ENCODE peak calls at places on chromosomes 2 and 18, in four cellular contexts. E is foreskin keratinocyte, L is neural crest cell, I is astrocyte. Y is an unnamed sample.

GRCh38 chr2:235116885-235117492 is 165.2 kb downstream of the SH3BP4 start:
- DNase-seq in L (no peak), I (peak), E (peak), Y (no peak)

GRCh38 chr2:85959826-85960225 is 71.0 kb upstream of the ST3GAL5 start:
- DNase-seq in I (no peak), E (no peak), L (no peak), Y (no peak)

GRCh38 chr18:52452427-52452826 is 112.4 kb downstream of the DCC start:
- DNase-seq in I (no peak), E (no peak), L (no peak), Y (no peak)

GRCh38 chr2:118085173-118086023 is 2.9 kb upstream of the INSIG2 start:
- DNase-seq in I (no peak), E (no peak), L (no peak), Y (no peak)

GRCh38 chr2:164150601-164151000 is 414.8 kb upstream of the FIGN start:
- DNase-seq in E (no peak), L (no peak), I (no peak), Y (no peak)

GRCh38 chr2:854460-854859 is 96.2 kb upstream of the SNTG2 start:
- DNase-seq in I (no peak), E (no peak), L (peak), Y (peak)

GRCh38 chr2:238863231-238863630 is 15.3 kb downstream of the TWIST2 start:
- DNase-seq in E (no peak), I (no peak), L (no peak), Y (no peak)

GRCh38 chr18:2961828-2962227 is 51.1 kb downstream of the LPIN2 start:
- DNase-seq in L (no peak), I (peak), E (no peak), Y (no peak)

GRCh38 chr2:22213237-22213636 is 1089.5 kb downstream of the TDRD15 start:
- DNase-seq in I (no peak), E (no peak), L (no peak), Y (no peak)

DNA sequence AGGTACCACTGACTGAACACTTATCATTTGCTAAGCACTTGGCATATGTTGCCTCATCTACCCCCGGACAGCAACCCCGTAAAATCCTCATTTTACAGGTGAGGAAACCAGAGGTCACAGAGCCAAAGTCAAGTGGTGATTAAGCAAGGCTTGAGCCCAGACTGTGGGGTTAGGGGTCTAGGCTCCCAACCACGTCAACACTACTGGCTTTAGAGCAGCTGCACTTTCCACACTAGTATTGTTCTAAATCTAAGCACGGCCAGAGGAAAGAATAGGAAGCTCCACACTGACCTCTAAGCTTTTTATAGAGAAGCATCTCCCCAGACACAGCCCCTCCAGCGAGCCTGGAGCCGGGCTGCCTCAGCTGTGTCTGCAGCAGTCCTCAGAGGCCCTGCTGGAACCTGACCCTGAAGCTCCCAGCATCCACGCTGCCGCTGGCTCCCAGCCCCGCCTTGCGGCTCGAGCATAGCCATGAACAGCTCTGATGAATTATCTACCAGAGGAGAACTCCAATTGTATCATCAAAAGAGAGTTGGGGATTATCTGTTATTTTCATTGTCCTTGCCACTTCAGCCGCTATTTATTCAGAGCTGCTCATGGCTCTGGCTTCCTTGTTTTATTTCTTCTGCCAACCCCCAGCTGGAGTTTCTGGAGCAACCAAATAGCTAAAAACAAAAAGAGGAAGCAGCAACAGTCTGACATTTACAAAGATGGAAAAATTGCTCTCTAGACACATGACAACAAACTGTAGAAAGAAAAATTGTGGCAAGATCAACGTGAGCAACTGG is 62.2 kb upstream of the RTN4 start:
- DNase-seq in L (no peak), E (no peak), I (peak), Y (peak)
- TF ChIP-seq CTCF in L (no peak), E (no peak), I (no peak), Y (no peak)

DNA sequence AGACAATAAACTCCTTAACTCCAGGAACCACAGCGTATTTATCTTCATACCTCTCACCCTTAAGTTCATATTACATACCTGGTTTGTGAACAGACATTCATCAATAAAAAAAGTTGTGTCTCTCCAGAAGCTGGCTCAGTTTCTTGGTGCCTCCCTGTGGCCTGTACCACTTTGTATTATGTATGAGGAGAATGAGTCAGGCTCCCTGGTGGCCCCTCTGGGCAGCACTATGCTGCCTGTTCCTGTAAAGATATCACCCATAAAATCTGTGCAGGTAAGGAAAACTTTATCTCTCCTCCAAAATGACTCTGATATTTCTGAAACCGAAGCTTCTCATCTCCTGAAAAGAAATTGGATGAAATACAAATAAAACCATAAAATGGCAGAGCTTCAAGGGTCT is 198.4 kb upstream of the NT5C1B start:
- DNase-seq in E (no peak), L (no peak), I (no peak), Y (no peak)
- TF ChIP-seq CTCF in E (no peak), L (no peak), I (no peak), Y (no peak)

GRCh38 chr2:12326449-12327190 is 390.1 kb upstream of the TRIB2 start:
- DNase-seq in I (no peak), E (no peak), L (no peak), Y (peak)
- TF ChIP-seq CTCF in I (no peak), E (peak), L (peak), Y (peak)

DNA sequence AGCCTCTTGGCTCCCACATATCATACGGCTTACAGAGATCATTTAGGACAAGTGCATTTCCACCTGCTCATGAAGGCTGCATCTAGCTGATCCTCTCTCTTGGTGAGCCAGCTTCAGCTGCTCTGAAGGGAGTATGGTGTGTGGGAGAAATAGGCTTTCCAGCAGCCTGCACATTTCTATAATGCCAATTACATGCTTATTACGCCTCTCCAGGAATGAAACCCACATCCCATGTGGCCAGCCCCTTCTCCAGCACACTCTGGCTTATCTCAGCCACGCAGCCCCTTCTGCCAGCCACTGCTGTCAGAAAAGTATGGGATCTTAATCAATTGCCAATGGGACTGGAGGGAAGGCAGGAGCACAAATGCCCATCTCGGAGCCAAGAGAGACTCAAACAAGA is 117.5 kb downstream of the GALNT14 start:
- DNase-seq in E (no peak), L (no peak), I (no peak), Y (peak)
- TF ChIP-seq CTCF in E (no peak), L (no peak), I (no peak), Y (no peak)

GRCh38 chr18:37282386-37283037 is 283.1 kb downstream of the CELF4 start:
- DNase-seq in I (no peak), L (no peak), E (no peak), Y (no peak)
- TF ChIP-seq CTCF in I (peak), L (peak), E (peak), Y (peak)

GRCh38 chr2:61588566-61588965 is 50.4 kb upstream of the XPO1 start:
- DNase-seq in L (no peak), I (no peak), E (no peak), Y (no peak)
- TF ChIP-seq CTCF in L (no peak), I (no peak), E (no peak), Y (no peak)

GRCh38 chr2:197148401-197148800 is 162.2 kb downstream of the ANKRD44 start:
- DNase-seq in E (no peak), I (no peak), L (no peak), Y (no peak)
- TF ChIP-seq CTCF in E (no peak), I (no peak), L (no peak), Y (no peak)

GRCh38 chr2:148813603-148814065 is 61.4 kb upstream of the KIF5C start:
- DNase-seq in L (no peak), E (no peak), I (no peak), Y (no peak)
- TF ChIP-seq CTCF in L (no peak), E (no peak), I (no peak), Y (peak)

DNA sequence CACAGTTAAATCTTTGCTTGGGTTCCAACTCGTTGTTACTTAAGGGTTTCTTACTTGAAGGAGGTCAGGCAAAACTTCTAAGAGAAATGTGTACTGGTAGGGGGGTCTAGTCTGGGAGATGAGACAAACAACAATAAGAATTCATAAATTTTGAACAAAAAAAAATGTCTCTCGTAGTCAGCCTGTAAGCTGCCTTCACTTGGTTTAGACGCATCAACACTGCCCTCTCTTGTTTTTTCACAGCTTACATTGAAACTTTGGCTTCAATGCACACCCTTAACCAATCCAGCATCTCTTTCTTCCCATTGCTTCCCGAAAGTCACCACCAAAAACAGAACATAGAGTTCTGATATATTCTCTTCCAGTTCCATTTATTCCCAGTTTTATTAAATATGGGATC is 576.4 kb upstream of the PIK3C3 start:
- DNase-seq in E (peak), I (peak), L (no peak), Y (peak)
- TF ChIP-seq CTCF in E (peak), I (peak), L (peak), Y (peak)